ENCODE peak calls at places on chromosomes 1 and 21, in five cellular contexts. N is A549, D is epithelial cell of esophagus, Z is heart left ventricle, Q is tibial artery. I is an unnamed sample.

GRCh38 chr1:8482844-8483436 is 165.0 kb downstream of the SLC45A1 start:
- DNase-seq in N (no peak), D (peak; percentile 84), Z (no peak), Q (no peak), I (peak; percentile 88)

GRCh38 chr1:201914456-201915235 is 25.9 kb downstream of the SHISA4 start:
- DNase-seq in N (no peak), D (no peak), Z (no peak), Q (no peak), I (no peak)

GRCh38 chr21:35113064-35113463 is 64.0 kb upstream of the RUNX1 start:
- DNase-seq in N (no peak), D (peak; percentile 71), Z (no peak), Q (no peak), I (peak; percentile 74)

GRCh38 chr21:46187251-46187650 is 3.0 kb upstream of the SPATC1L start:
- DNase-seq in N (no peak), D (no peak), Z (peak; percentile 20), Q (no peak), I (no peak)

GRCh38 chr1:218846166-218846565 is 327.5 kb upstream of the LYPLAL1 start:
- DNase-seq in N (no peak), D (no peak), Z (no peak), Q (no peak), I (no peak)

GRCh38 chr1:56803561-56804156 is 15.5 kb downstream of the FYB2 start:
- DNase-seq in N (peak; percentile 26), D (peak; percentile 53), Z (no peak), Q (no peak), I (no peak)

GRCh38 chr1:47225430-47226100 is 6.5 kb downstream of the TAL1 start:
- DNase-seq in N (no peak), D (no peak), Z (no peak), Q (no peak), I (no peak)

GRCh38 chr1:18540136-18540765 is 59.5 kb downstream of the KLHDC7A start:
- DNase-seq in N (no peak), D (no peak), Z (no peak), Q (peak; percentile 48), I (no peak)

GRCh38 chr1:155709391-155709790 is 20.5 kb downstream of the DAP3 start:
- DNase-seq in N (no peak), D (no peak), Z (no peak), Q (no peak), I (no peak)

GRCh38 chr1:170692866-170693575 is 29.1 kb downstream of the PRRX1 start:
- DNase-seq in N (no peak), D (peak; percentile 44), Z (no peak), Q (no peak), I (no peak)

GRCh38 chr1:82979593-82980230 is 1019.2 kb downstream of the TTLL7 start:
- DNase-seq in N (no peak), D (no peak), Z (no peak), Q (no peak), I (no peak)

GRCh38 chr1:152495066-152495675 is 15.4 kb upstream of the LCE5A start:
- DNase-seq in N (no peak), D (peak; percentile 76), Z (no peak), Q (no peak), I (no peak)

GRCh38 chr1:2534775-2535387 is 4.8 kb upstream of the HES5 start:
- DNase-seq in N (no peak), D (peak; percentile 96), Z (no peak), Q (no peak), I (peak; percentile 97)

GRCh38 chr21:45596704-45597318 is 46.7 kb upstream of the PCBP3 start:
- DNase-seq in N (peak; percentile 74), D (peak; percentile 43), Z (peak; percentile 86), Q (peak; percentile 74), I (no peak)

GRCh38 chr1:246725191-246725590 is 982 bp downstream of the SCCPDH start:
- DNase-seq in N (peak; percentile 15), D (no peak), Z (no peak), Q (no peak), I (no peak)

GRCh38 chr1:36304970-36305914 is 926 bp upstream of the SH3D21 start:
- DNase-seq in N (no peak), D (no peak), Z (no peak), Q (no peak), I (peak; percentile 53)

GRCh38 chr1:36307601-36308330 is 1.6 kb downstream of the SH3D21 start:
- DNase-seq in N (no peak), D (no peak), Z (no peak), Q (no peak), I (no peak)

GRCh38 chr1:36305915-36306209 is 306 bp upstream of the SH3D21 start:
- DNase-seq in N (no peak), D (peak; percentile 77), Z (no peak), Q (no peak), I (peak; percentile 25)

GRCh38 chr1:36306902-36307456 is 811 bp downstream of the SH3D21 start:
- DNase-seq in N (peak; percentile 83), D (peak; percentile 94), Z (peak; percentile 96), Q (peak; percentile 94), I (peak; percentile 59)

GRCh38 chr1:36306210-36306901 is at the start of gene SH3D21:
- DNase-seq in N (no peak), D (peak; percentile 79), Z (peak; percentile 76), Q (peak; percentile 74), I (peak; percentile 72)
- TF ChIP-seq CTCF in N (peak; percentile 12), D (peak; percentile 34), Z (peak; percentile 29), Q (no peak), I (peak; percentile 50)

GRCh38 chr1:108845991-108846390 is 10.9 kb downstream of the AKNAD1 start:
- DNase-seq in N (no peak), D (peak; percentile 89), Z (no peak), Q (no peak), I (peak; percentile 82)
- TF ChIP-seq CTCF in N (no peak), D (no peak), Z (no peak), Q (no peak), I (no peak)

GRCh38 chr1:26861286-26861701 is 1.7 kb upstream of the SFN start:
- DNase-seq in N (peak; percentile 46), D (peak; percentile 89), Z (no peak), Q (no peak), I (peak; percentile 96)
- TF ChIP-seq CTCF in N (no peak), D (peak; percentile 74), Z (no peak), Q (no peak), I (peak; percentile 81)

DNA sequence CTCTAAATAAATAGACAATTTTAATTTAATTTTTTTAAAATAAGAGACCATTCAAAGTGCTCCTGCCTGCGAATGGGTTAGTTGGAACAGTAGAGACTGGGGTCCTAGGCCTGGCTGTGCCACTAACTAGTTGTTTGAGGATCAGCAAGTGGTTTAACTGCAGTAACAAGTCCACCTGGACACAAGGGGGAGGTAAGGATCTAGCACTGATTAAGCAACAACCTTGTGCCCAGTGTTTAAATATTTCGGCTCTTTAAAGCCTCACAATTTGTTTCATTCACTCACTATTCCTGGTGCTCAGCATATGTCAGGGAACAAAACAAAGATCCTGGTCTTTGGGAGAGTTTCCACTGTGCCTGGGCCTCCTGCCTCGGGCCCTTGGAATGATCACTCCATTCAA is 1.6 kb upstream of the AGT start:
- DNase-seq in N (no peak), D (no peak), Z (no peak), Q (no peak), I (no peak)
- TF ChIP-seq CTCF in N (no peak), D (no peak), Z (no peak), Q (no peak), I (no peak)

GRCh38 chr1:161171696-161172095 is 5.5 kb downstream of the PPOX start:
- DNase-seq in N (no peak), D (no peak), Z (no peak), Q (no peak), I (no peak)

GRCh38 chr1:161168906-161169305 is 2.7 kb downstream of the PPOX start:
- DNase-seq in N (no peak), D (no peak), Z (no peak), Q (no peak), I (no peak)

GRCh38 chr1:161172776-161173376 is 4.4 kb downstream of the B4GALT3 start:
- DNase-seq in N (no peak), D (no peak), Z (no peak), Q (no peak), I (no peak)

GRCh38 chr1:161172349-161172748 is 5.0 kb downstream of the B4GALT3 start:
- DNase-seq in N (no peak), D (no peak), Z (no peak), Q (no peak), I (no peak)

DNA sequence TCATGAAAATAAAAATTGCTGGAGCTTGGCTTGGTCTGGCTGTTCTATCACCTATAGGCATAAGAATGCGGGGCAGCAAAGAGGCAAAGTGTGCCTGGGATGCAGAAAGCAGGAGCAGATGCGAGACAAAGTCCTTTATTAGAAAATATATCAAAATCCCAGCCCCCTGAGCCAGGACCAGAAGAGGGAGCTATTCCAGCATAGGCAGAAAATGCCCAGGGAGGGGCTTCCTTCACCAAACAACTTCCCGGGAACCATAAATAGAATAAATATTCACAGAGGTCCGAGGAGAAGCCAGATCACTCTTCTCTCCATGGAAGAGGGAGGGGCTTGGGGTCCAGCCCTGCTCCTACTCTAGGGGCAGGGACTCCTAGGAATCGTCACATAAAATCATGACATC is 5.0 kb downstream of the PPOX start:
- DNase-seq in N (no peak), D (no peak), Z (no peak), Q (no peak), I (no peak)
- TF ChIP-seq CTCF in N (peak; percentile 10), D (no peak), Z (peak; percentile 19), Q (no peak), I (peak; percentile 50)

GRCh38 chr1:165152109-165152508 is 204.4 kb downstream of the LMX1A start:
- DNase-seq in N (no peak), D (no peak), Z (no peak), Q (no peak), I (no peak)

GRCh38 chr1:165147799-165148198 is 208.7 kb downstream of the LMX1A start:
- DNase-seq in N (no peak), D (no peak), Z (no peak), Q (no peak), I (no peak)

GRCh38 chr1:165153182-165153581 is 203.3 kb downstream of the LMX1A start:
- DNase-seq in N (no peak), D (no peak), Z (no peak), Q (no peak), I (no peak)

DNA sequence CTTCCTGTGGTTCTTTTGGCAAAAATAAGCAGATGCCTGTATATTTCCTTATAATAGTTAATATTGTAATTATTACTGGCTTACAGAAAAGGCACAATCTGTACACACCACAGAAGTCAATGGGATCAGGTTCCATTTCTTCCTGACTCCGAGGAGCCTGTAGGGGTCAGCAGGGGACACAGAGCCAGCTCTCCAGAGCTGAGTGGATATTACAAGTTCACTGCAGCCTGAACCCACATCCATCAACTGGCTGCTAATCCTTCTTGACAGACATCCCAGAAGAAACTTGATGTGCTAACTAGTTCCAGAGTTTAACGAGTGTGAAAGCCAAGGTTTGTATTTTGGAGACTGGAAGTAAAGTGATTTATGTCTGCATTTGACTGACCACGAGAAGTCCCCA is 203.8 kb downstream of the LMX1A start:
- DNase-seq in N (no peak), D (peak; percentile 23), Z (no peak), Q (no peak), I (no peak)
- TF ChIP-seq CTCF in N (peak; percentile 16), D (peak; percentile 11), Z (peak; percentile 27), Q (no peak), I (peak; percentile 58)

I was measured in foreskin keratinocyte.